ENCODE peak calls at places on chromosomes 7 and 10, in eight cellular contexts. L is sigmoid colon, W is spleen, G is NB4, R is A549, J is stomach, Y is upper lobe of left lung, T is uterus. Z is an unnamed sample.

GRCh38 chr10:102776779-102777417 is 33.1 kb downstream of the WBP1L start:
- DNase-seq in L (peak; percentile 98), W (no peak), G (no peak), R (no peak), J (peak; percentile 71), Y (no peak), T (peak; percentile 80), Z (peak; percentile 97)

GRCh38 chr10:100831742-100832141 is 81.0 kb upstream of the SLF2 start:
- DNase-seq in L (no peak), W (no peak), G (no peak), R (no peak), J (no peak), Y (no peak), T (no peak), Z (no peak)

GRCh38 chr7:93307131-93307660 is 75.0 kb downstream of the VPS50 start:
- DNase-seq in L (no peak), W (no peak), G (no peak), R (no peak), J (no peak), Y (no peak), T (no peak), Z (no peak)

GRCh38 chr10:3043512-3044368 is 23.6 kb upstream of the PFKP start:
- DNase-seq in L (peak; percentile 77), W (no peak), G (peak; percentile 66), R (peak; percentile 82), J (peak; percentile 69), Y (no peak), T (peak; percentile 62), Z (peak; percentile 77)

GRCh38 chr7:7956531-7957221 is 11.9 kb upstream of the GLCCI1 start:
- DNase-seq in L (no peak), W (no peak), G (no peak), R (no peak), J (no peak), Y (no peak), T (no peak), Z (peak; percentile 80)

GRCh38 chr10:113454341-113455061 is 98.4 kb upstream of the HABP2 start:
- DNase-seq in L (peak; percentile 69), W (no peak), G (peak; percentile 48), R (peak; percentile 65), J (peak; percentile 67), Y (peak; percentile 78), T (peak; percentile 52), Z (peak; percentile 51)

GRCh38 chr7:97844036-97844435 is 28.2 kb downstream of the ASNS start:
- DNase-seq in L (no peak), W (no peak), G (peak; percentile 32), R (peak; percentile 29), J (no peak), Y (no peak), T (no peak), Z (no peak)

GRCh38 chr10:77836299-77836820 is 90.2 kb downstream of the DLG5 start:
- DNase-seq in L (no peak), W (peak; percentile 89), G (peak; percentile 94), R (no peak), J (peak; percentile 57), Y (no peak), T (no peak), Z (peak; percentile 38)

GRCh38 chr10:71576842-71577241 is 142.7 kb downstream of the C10orf105 start:
- DNase-seq in L (no peak), W (no peak), G (no peak), R (no peak), J (no peak), Y (no peak), T (no peak), Z (no peak)

GRCh38 chr10:99532687-99533495 is at the start of gene NKX2-3:
- DNase-seq in L (peak; percentile 100), W (peak; percentile 91), G (peak; percentile 80), R (peak; percentile 88), J (peak; percentile 49), Y (peak; percentile 90), T (peak; percentile 44), Z (no peak)

GRCh38 chr7:7681191-7681935 is 37.0 kb downstream of the RPA3 start:
- DNase-seq in L (no peak), W (no peak), G (peak; percentile 77), R (peak; percentile 18), J (no peak), Y (no peak), T (no peak), Z (peak; percentile 47)

GRCh38 chr10:127881262-127881661 is 11.5 kb downstream of the CLRN3 start:
- DNase-seq in L (no peak), W (no peak), G (no peak), R (no peak), J (peak; percentile 71), Y (peak; percentile 43), T (no peak), Z (no peak)

GRCh38 chr10:133154411-133154810 is 5.6 kb upstream of the KNDC1 start:
- DNase-seq in L (no peak), W (no peak), G (no peak), R (no peak), J (no peak), Y (no peak), T (no peak), Z (no peak)

GRCh38 chr10:133154996-133155778 is 4.8 kb upstream of the KNDC1 start:
- DNase-seq in L (peak; percentile 54), W (no peak), G (no peak), R (no peak), J (no peak), Y (no peak), T (no peak), Z (no peak)

GRCh38 chr10:133150656-133151055 is 9.4 kb upstream of the KNDC1 start:
- DNase-seq in L (peak; percentile 40), W (no peak), G (no peak), R (no peak), J (no peak), Y (no peak), T (no peak), Z (no peak)

GRCh38 chr10:133150226-133150625 is 9.8 kb upstream of the KNDC1 start:
- DNase-seq in L (no peak), W (no peak), G (no peak), R (no peak), J (no peak), Y (no peak), T (no peak), Z (no peak)

GRCh38 chr10:133151528-133151927 is 8.5 kb upstream of the KNDC1 start:
- DNase-seq in L (no peak), W (no peak), G (no peak), R (no peak), J (no peak), Y (no peak), T (no peak), Z (no peak)
- H3K4me3 ChIP-seq in L (no peak overlapping the region), W (no peak overlapping the region), G (no peak overlapping the region), R (no peak overlapping the region), J (no peak overlapping the region), Y (no peak overlapping the region), T (no peak overlapping the region), Z (no peak overlapping the region)

DNA sequence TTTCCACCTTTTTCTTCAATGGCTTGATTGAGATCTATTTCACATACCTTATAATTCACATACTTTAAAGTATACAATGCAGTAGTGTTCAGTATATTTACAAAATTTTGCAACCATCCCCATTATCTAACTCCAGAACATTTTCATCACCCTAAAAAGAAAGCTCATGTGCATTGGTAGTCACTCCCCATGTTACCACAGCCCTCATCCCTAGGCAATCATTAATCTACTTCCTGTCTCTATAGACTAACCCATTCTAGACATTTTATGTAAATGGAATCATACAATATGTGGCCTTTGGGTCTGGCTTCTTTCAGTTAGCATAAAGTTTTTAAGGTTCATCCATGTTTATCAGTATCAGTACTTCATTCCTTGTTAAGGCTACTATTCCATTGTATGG is 214.2 kb downstream of the WDR11 start:
- DNase-seq in L (no peak), W (no peak), G (peak; percentile 29), R (no peak), J (no peak), Y (no peak), T (no peak), Z (no peak)
- TF ChIP-seq POLR2A in L (no peak), W (no peak), G (no peak), R (no peak), J (no peak), Y (no peak), T (no peak), Z (no peak)

GRCh38 chr7:122442929-122443328 is 138.4 kb upstream of the FEZF1 start:
- DNase-seq in L (no peak), W (no peak), G (no peak), R (no peak), J (no peak), Y (no peak), T (no peak), Z (no peak)

GRCh38 chr7:122433765-122434164 is 129.2 kb upstream of the FEZF1 start:
- DNase-seq in L (no peak), W (no peak), G (no peak), R (no peak), J (no peak), Y (no peak), T (no peak), Z (no peak)

GRCh38 chr7:122438492-122438891 is 133.9 kb upstream of the FEZF1 start:
- DNase-seq in L (no peak), W (no peak), G (no peak), R (no peak), J (no peak), Y (no peak), T (no peak), Z (no peak)

DNA sequence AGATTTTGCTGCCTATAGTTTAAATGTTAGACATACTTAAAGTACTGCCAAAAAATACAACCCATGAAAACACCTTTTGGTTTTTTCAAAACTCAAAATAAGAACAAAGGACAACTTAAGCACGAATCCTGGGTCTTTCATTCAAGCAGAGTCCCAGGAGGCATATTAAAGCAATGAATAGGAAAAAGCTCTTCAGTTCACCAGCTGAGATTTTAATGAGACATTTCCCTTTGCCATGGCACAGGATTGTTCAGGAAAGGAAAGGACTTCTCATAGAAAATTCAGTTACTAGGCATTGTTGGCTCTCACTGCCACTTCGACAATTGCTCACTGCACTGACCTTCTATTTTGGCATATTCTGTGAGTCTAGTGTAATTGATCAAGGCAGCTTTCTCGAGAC is 133.5 kb upstream of the FEZF1 start:
- DNase-seq in L (no peak), W (no peak), G (no peak), R (no peak), J (no peak), Y (no peak), T (no peak), Z (no peak)
- H3K4me3 ChIP-seq in L (no peak overlapping the region), W (no peak overlapping the region), G (no peak overlapping the region), R (no peak overlapping the region), J (no peak overlapping the region), Y (no peak overlapping the region), T (no peak overlapping the region), Z (no peak overlapping the region)

DNA sequence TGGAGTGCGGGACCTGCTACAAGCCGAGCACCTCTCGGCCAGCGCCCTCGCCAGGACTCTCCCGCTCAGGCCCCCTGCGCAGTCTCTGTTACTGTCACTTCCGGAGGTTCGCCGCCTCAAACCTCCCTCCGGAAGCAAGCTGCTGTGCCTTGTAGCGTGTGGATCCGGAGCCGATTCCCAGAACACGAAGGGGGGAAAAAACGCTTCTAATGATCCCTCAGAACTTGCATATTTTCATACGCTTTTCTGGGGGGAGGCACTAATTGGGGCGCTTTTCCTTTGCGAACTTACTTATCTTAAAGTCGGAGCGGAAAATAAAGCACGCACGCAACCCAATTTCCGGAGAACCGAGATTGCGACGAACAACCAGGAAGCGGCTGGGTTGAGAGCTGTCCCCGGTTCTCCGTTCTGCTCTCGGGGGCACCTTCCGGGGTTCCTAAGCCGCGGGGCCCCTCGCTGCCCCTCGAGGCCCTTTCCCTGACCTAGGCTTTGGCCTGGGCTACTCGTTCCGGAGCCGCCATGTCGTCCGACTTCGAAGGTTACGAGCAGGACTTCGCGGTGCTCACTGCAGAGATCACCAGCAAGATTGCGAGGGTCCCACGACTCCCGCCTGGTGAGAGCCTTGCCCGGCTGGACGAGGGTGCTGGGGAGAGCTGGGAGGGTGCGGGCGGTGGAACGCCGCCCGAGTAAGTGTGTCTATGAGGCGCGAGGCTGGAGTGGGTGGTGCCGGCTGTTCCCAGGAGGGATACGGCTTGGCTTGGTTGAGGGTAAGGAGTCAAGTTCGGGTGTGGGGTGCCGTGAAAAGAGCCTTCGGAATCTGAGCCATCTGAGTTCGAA is at the start of the genes VTI1A and ZDHHC6:
- DNase-seq in L (peak; percentile 90), W (peak; percentile 95), G (peak; percentile 92), R (peak; percentile 68), J (peak; percentile 85), Y (peak; percentile 88), T (peak; percentile 82), Z (peak; percentile 80)
- TF ChIP-seq POLR2A in L (peak; percentile 0), W (no peak), G (peak; percentile 91), R (peak; percentile 93), J (no peak), Y (no peak), T (peak; percentile 39), Z (no peak)

Z was measured in thyroid gland.